ENCODE peak calls at places on chromosomes 12 and 14, in six cellular contexts. B is SK-N-SH, P is GM12878, V is K562, A is HepG2, Z is H1. L is an unnamed sample.
A peak's percentile ranks its signal among the peaks of the same experiment; 100 is the strongest.

GRCh38 chr12:26278666-26279065 is 83.3 kb downstream of the SSPN start:
- DNase-seq in B (no peak), P (no peak), V (no peak), A (no peak), Z (no peak), L (no peak)

GRCh38 chr14:84225243-84225642 is 1304.7 kb upstream of the FLRT2 start:
- DNase-seq in B (no peak), P (no peak), V (no peak), A (no peak), Z (no peak), L (no peak)

GRCh38 chr12:114291389-114292075 is 114.4 kb downstream of the TBX5 start:
- DNase-seq in B (no peak), P (no peak), V (no peak), A (no peak), Z (no peak), L (no peak)

GRCh38 chr12:102917026-102917787 is at the start of gene PAH:
- DNase-seq in B (peak; percentile 14), P (no peak), V (peak; percentile 27), A (peak; percentile 91), Z (peak; percentile 51), L (no peak)

GRCh38 chr12:16609140-16609539 is 3.2 kb upstream of the LMO3 start:
- DNase-seq in B (no peak), P (no peak), V (no peak), A (no peak), Z (no peak), L (no peak)

GRCh38 chr14:75044322-75044721 is 6.9 kb downstream of the MLH3 start:
- DNase-seq in B (no peak), P (no peak), V (no peak), A (no peak), Z (no peak), L (no peak)

GRCh38 chr12:47561746-47562145 is 144.1 kb downstream of the RPAP3 start:
- DNase-seq in B (no peak), P (no peak), V (no peak), A (no peak), Z (no peak), L (no peak)

GRCh38 chr12:13530966-13531365 is 334.4 kb downstream of the EMP1 start:
- DNase-seq in B (no peak), P (no peak), V (no peak), A (no peak), Z (no peak), L (no peak)

GRCh38 chr12:129964826-129965457 is 61.1 kb upstream of the TMEM132D start:
- DNase-seq in B (no peak), P (no peak), V (no peak), A (no peak), Z (no peak), L (no peak)

GRCh38 chr12:75666126-75666979 is 154.9 kb upstream of the KRR1 start:
- DNase-seq in B (no peak), P (no peak), V (no peak), A (peak; percentile 97), Z (no peak), L (no peak)

GRCh38 chr12:90977224-90977623 is 22.2 kb upstream of the CCER1 start:
- DNase-seq in B (no peak), P (no peak), V (no peak), A (no peak), Z (no peak), L (no peak)

GRCh38 chr12:85057370-85057963 is 21.3 kb downstream of the LRRIQ1 start:
- DNase-seq in B (peak; percentile 33), P (no peak), V (peak; percentile 23), A (peak; percentile 30), Z (no peak), L (peak; percentile 39)

GRCh38 chr12:109841356-109841755 is 8.2 kb upstream of the TRPV4 start:
- DNase-seq in B (no peak), P (no peak), V (no peak), A (no peak), Z (no peak), L (no peak)

GRCh38 chr12:2682301-2683282 is 112.2 kb upstream of the FKBP4 start:
- DNase-seq in B (peak; percentile 49), P (no peak), V (no peak), A (peak; percentile 59), Z (no peak), L (peak; percentile 26)

GRCh38 chr12:131088701-131089525 is 135.2 kb downstream of the ADGRD1 start:
- DNase-seq in B (no peak), P (no peak), V (no peak), A (no peak), Z (no peak), L (no peak)

GRCh38 chr14:50985816-50986396 is 41.6 kb upstream of the PYGL start:
- DNase-seq in B (no peak), P (no peak), V (no peak), A (no peak), Z (no peak), L (no peak)

GRCh38 chr12:86376052-86376451 is 119.9 kb upstream of the MGAT4C start:
- DNase-seq in B (peak; percentile 17), P (no peak), V (no peak), A (peak; percentile 2), Z (no peak), L (peak; percentile 3)

GRCh38 chr12:94261119-94261518 is 112.7 kb downstream of the PLXNC1 start:
- DNase-seq in B (no peak), P (no peak), V (no peak), A (no peak), Z (peak; percentile 71), L (no peak)

GRCh38 chr12:123958876-123959275 is 13.8 kb downstream of the CCDC92 start:
- DNase-seq in B (no peak), P (no peak), V (no peak), A (no peak), Z (no peak), L (no peak)

GRCh38 chr12:98743362-98743953 is 98.4 kb downstream of the APAF1 start:
- DNase-seq in B (peak; percentile 68), P (no peak), V (peak; percentile 34), A (peak; percentile 30), Z (no peak), L (peak; percentile 21)

GRCh38 chr14:62667515-62667914 is 377.7 kb downstream of the KCNH5 start:
- DNase-seq in B (no peak), P (no peak), V (no peak), A (no peak), Z (no peak), L (no peak)

GRCh38 chr12:76688627-76689026 is 75.3 kb upstream of the ZDHHC17 start:
- DNase-seq in B (no peak), P (no peak), V (no peak), A (no peak), Z (no peak), L (no peak)

GRCh38 chr12:29552324-29552927 is 54.9 kb upstream of the OVCH1 start:
- DNase-seq in B (peak; percentile 60), P (no peak), V (peak; percentile 70), A (peak; percentile 25), Z (peak; percentile 13), L (peak; percentile 22)

GRCh38 chr12:132393991-132394949 is 64.9 kb upstream of the GALNT9 start:
- DNase-seq in B (no peak), P (no peak), V (peak; percentile 58), A (no peak), Z (no peak), L (no peak)

GRCh38 chr12:113651662-113652061 is 180.0 kb upstream of the LHX5 start:
- DNase-seq in B (no peak), P (no peak), V (no peak), A (no peak), Z (no peak), L (no peak)

GRCh38 chr12:95848575-95849388 is 10.0 kb upstream of the SNRPF start:
- DNase-seq in B (peak; percentile 47), P (no peak), V (no peak), A (peak; percentile 51), Z (no peak), L (no peak)

GRCh38 chr12:58811346-58811745 is 109.0 kb downstream of the LRIG3 start:
- DNase-seq in B (no peak), P (no peak), V (no peak), A (no peak), Z (no peak), L (no peak)

GRCh38 chr14:66140213-66140918 is 345.8 kb upstream of the CCDC196 start:
- DNase-seq in B (no peak), P (peak; percentile 30), V (no peak), A (no peak), Z (no peak), L (no peak)

GRCh38 chr14:90627478-90627877 is 188.8 kb downstream of the TTC7B start:
- DNase-seq in B (no peak), P (no peak), V (peak; percentile 11), A (no peak), Z (no peak), L (no peak)

GRCh38 chr14:90628825-90629224 is 187.4 kb downstream of the TTC7B start:
- DNase-seq in B (no peak), P (no peak), V (no peak), A (no peak), Z (no peak), L (no peak)

GRCh38 chr14:90626550-90626949 is 189.7 kb downstream of the TTC7B start:
- DNase-seq in B (no peak), P (no peak), V (no peak), A (no peak), Z (no peak), L (no peak)

GRCh38 chr14:90630407-90630806 is 185.8 kb downstream of the TTC7B start:
- DNase-seq in B (no peak), P (no peak), V (no peak), A (no peak), Z (no peak), L (no peak)

GRCh38 chr14:90629471-90629870 is 186.8 kb downstream of the TTC7B start:
- DNase-seq in B (no peak), P (no peak), V (no peak), A (no peak), Z (no peak), L (no peak)
- TF ChIP-seq JUND in B (no peak), P (no peak), V (no peak), A (no peak), Z (no peak), L (no peak)

DNA sequence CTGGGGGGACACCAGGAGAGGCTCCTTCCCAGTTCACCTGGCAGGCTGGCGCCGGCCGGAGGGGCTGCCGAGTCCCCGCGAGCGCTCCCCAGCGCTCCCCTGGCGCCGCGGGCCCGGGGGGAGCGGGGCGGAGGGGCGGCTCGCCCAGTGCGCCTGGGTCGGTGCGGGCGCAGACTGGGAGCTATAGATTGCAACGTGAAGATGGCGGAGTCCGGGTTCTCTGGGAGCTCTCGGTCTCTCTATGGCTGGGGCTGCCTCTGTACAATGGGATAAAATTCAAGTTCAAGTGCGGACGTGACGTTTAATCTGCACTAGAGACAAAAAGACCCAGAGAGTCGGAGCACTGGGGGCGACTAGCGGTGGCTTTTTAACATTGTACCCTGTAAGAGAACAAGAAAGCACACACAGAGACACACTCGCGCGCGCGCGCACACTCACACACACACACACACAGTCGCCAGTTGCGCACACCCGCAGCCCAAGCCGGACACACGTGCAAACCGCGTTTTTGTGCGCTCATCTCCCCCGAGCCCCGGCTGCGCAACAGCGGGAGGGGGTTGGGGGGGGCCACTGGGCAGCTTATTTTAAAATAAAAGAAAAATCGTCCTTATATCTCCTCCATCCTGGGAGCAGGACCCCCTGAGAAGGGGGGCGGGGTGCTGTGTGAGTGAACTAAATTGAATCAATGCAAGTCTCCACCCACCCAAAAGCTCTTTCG is at the start of gene BCL11B:
- DNase-seq in B (peak; percentile 78), P (peak; percentile 24), V (peak; percentile 29), A (peak; percentile 84), Z (no peak), L (peak; percentile 82)
- TF ChIP-seq RAD21 in B (peak; percentile 32), P (peak; percentile 56), V (peak; percentile 34), A (peak; percentile 14), Z (peak; percentile 54), L (peak; percentile 71)

GRCh38 chr14:21098134-21098891 is at the start of gene ZNF219:
- DNase-seq in B (peak; percentile 89), P (no peak), V (peak; percentile 78), A (peak; percentile 74), Z (peak; percentile 54), L (no peak)
- TF ChIP-seq MAX in B (peak; percentile 24), P (no peak), V (no peak), A (no peak), Z (no peak), L (no peak)

GRCh38 chr14:29352681-29353080 is 575.0 kb downstream of the PRKD1 start:
- DNase-seq in B (no peak), P (no peak), V (no peak), A (no peak), Z (no peak), L (no peak)
- TF ChIP-seq JUND in B (no peak), P (no peak), V (no peak), A (no peak), Z (no peak), L (no peak)